ENCODE peak calls at places on chromosomes 3 and 15, in eight cellular contexts. E, J, Z, R, D, N, Y and U are unnamed samples.

GRCh38 chr3:185342458-185343169 is 20.3 kb upstream of the MAP3K13 start:
- DNase-seq in Z (no peak), E (no peak), N (no peak), R (no peak), J (no peak), D (no peak), Y (no peak), U (no peak)

GRCh38 chr15:57069423-57069822 is 151.0 kb downstream of the TCF12 start:
- DNase-seq in Y (no peak), J (no peak), D (no peak), N (no peak), Z (no peak), R (no peak), E (no peak), U (no peak)

GRCh38 chr3:190265795-190266194 is 56.5 kb downstream of the CLDN1 start:
- DNase-seq in J (peak), N (no peak), Z (no peak), E (no peak), R (peak), Y (no peak), D (no peak), U (no peak)

GRCh38 chr15:95459288-95459687 is 871.2 kb upstream of the NR2F2 start:
- DNase-seq in N (no peak), Y (peak), R (no peak), E (no peak), Z (no peak), J (no peak), D (no peak), U (no peak)

GRCh38 chr3:170768334-170768801 is 101.6 kb downstream of the RPL22L1 start:
- DNase-seq in J (peak), R (peak), D (no peak), N (no peak), Z (no peak), Y (peak), E (no peak), U (peak)

GRCh38 chr15:26628879-26629529 is 143.9 kb downstream of the GABRB3 start:
- DNase-seq in E (peak), Y (no peak), R (peak), Z (peak), D (no peak), J (no peak), N (peak), U (peak)

GRCh38 chr15:35557012-35557411 is 11.0 kb upstream of the DPH6 start:
- DNase-seq in R (no peak), J (no peak), D (no peak), Y (no peak), N (no peak), Z (no peak), E (no peak), U (peak)

GRCh38 chr3:73502609-73503560 is 121.9 kb downstream of the PDZRN3 start:
- DNase-seq in N (peak), D (peak), Y (peak), R (peak), Z (peak), J (peak), E (peak), U (peak)

GRCh38 chr3:100603449-100603848 is 6.0 kb upstream of the ADGRG7 start:
- DNase-seq in N (no peak), Z (peak), E (no peak), Y (peak), D (no peak), J (no peak), R (peak), U (peak)

DNA sequence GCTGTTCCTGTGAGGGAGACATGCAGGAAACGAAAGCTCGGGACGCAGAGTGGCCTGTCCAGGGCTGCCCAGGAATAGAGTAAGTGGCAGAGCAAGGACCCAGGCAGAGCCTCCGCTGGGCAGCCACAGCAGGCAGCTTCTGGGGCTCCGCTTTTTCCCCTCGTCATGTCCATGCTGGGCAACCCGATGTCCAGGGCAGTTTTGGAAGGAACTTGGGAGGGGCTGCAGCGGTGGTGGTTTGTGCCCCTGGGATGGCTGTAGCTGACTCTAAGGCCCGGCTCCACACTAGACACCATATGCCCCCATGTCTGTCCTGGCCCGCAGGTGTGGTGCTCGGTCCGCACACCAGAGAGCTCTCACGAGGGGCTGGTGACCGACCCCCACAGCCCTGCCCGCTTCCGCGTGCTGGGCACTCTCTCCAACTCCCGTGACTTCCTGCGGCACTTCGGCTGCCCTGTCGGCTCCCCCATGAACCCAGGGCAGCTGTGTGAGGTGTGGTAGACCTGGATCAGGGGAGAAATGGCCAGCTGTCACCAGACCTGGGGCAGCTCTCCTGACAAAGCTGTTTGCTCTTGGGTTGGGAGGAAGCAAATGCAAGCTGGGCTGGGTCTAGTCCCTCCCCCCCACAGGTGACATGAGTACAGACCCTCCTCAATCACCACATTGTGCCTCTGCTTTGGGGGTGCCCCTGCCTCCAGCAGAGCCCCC is 7.1 kb upstream of the PSMD2 start:
- DNase-seq in R (no peak), D (no peak), J (no peak), Z (no peak), Y (no peak), E (no peak), N (no peak), U (no peak)
- TF ChIP-seq POLR2A in R (no peak), D (no peak), J (no peak), Z (no peak), Y (no peak), E (no peak), N (no peak), U (no peak)

GRCh38 chr3:129399895-129400357 is 28.5 kb downstream of the EFCAB12 start:
- DNase-seq in E (no peak), Z (no peak), J (peak), R (no peak), N (no peak), Y (peak), D (no peak), U (no peak)
- TF ChIP-seq POLR2A in E (no peak), Z (peak), J (peak), R (peak), N (no peak), Y (peak), D (peak), U (peak)

GRCh38 chr15:69593981-69594966 is 141.7 kb downstream of the RPLP1 start:
- DNase-seq in Z (peak), J (peak), E (peak), R (peak), Y (peak), N (peak), D (peak), U (no peak)
- TF ChIP-seq POLR2A in Z (no peak), J (no peak), E (no peak), R (no peak), Y (no peak), N (no peak), D (no peak), U (no peak)

GRCh38 chr3:56917740-56918568 is 116.2 kb upstream of the ARHGEF3 start:
- DNase-seq in E (no peak), Y (peak), D (no peak), J (no peak), Z (no peak), R (no peak), N (no peak), U (no peak)

GRCh38 chr3:56914646-56915045 is 112.9 kb upstream of the ARHGEF3 start:
- DNase-seq in Y (no peak), R (no peak), J (no peak), Z (no peak), D (no peak), E (no peak), N (no peak), U (no peak)

GRCh38 chr3:56916697-56917336 is 115.1 kb upstream of the ARHGEF3 start:
- DNase-seq in Z (no peak), D (no peak), N (no peak), Y (no peak), E (no peak), R (no peak), J (no peak), U (no peak)

GRCh38 chr3:56917337-56917697 is 115.6 kb upstream of the ARHGEF3 start:
- DNase-seq in D (no peak), Y (no peak), N (no peak), J (no peak), E (no peak), Z (no peak), R (no peak), U (no peak)

GRCh38 chr3:56915969-56916586 is 114.3 kb upstream of the ARHGEF3 start:
- DNase-seq in E (peak), J (no peak), N (peak), D (no peak), R (no peak), Z (no peak), Y (peak), U (no peak)
- TF ChIP-seq POLR2A in E (no peak), J (no peak), N (no peak), D (no peak), R (no peak), Z (no peak), Y (no peak), U (no peak)

GRCh38 chr3:31531992-31532586 is 636 bp upstream of the STT3B start:
- DNase-seq in Z (peak), R (peak), N (peak), D (peak), Y (peak), E (peak), J (peak), U (peak)
- TF ChIP-seq POLR2A in Z (peak), R (peak), N (peak), D (peak), Y (peak), E (peak), J (peak), U (peak)

GRCh38 chr3:46693038-46693896 is at the start of gene ALS2CL:
- DNase-seq in R (no peak), J (no peak), D (peak), E (peak), Z (peak), N (peak), Y (peak), U (peak)
- TF ChIP-seq POLR2A in R (no peak), J (no peak), D (peak), E (no peak), Z (peak), N (peak), Y (no peak), U (no peak)

GRCh38 chr3:46381662-46382061 is 10.9 kb downstream of the CCR5 start:
- DNase-seq in R (no peak), Z (no peak), N (no peak), Y (no peak), D (no peak), J (no peak), E (no peak), U (no peak)
- TF ChIP-seq POLR2A in R (no peak), Z (no peak), N (no peak), Y (no peak), D (no peak), J (no peak), E (no peak), U (no peak)

GRCh38 chr15:74599156-74599555 is 16.5 kb upstream of the CLK3 start:
- DNase-seq in Y (no peak), N (peak), J (no peak), R (no peak), Z (no peak), E (no peak), D (no peak), U (no peak)

GRCh38 chr15:74595271-74595670 is 20.4 kb upstream of the CLK3 start:
- DNase-seq in J (no peak), Z (no peak), E (no peak), Y (no peak), D (no peak), R (no peak), N (no peak), U (no peak)

GRCh38 chr15:74594455-74594854 is 21.2 kb upstream of the CLK3 start:
- DNase-seq in Y (no peak), N (no peak), E (no peak), D (no peak), Z (no peak), J (no peak), R (no peak), U (no peak)

GRCh38 chr15:74603026-74603788 is 12.4 kb upstream of the CLK3 start:
- DNase-seq in D (no peak), R (no peak), N (peak), J (no peak), Z (no peak), E (no peak), Y (no peak), U (no peak)

GRCh38 chr15:74598126-74598842 is 17.4 kb upstream of the CLK3 start:
- DNase-seq in N (peak), R (peak), J (peak), E (peak), Z (peak), Y (peak), D (no peak), U (peak)
- TF ChIP-seq POLR2A in N (peak), R (no peak), J (no peak), E (no peak), Z (peak), Y (peak), D (no peak), U (peak)

GRCh38 chr3:46978985-46979944 is at the start of gene NBEAL2:
- DNase-seq in E (peak), N (peak), J (peak), Y (peak), R (peak), D (peak), Z (peak), U (peak)
- TF ChIP-seq POLR2A in E (peak), N (no peak), J (no peak), Y (peak), R (no peak), D (peak), Z (peak), U (peak)

DNA sequence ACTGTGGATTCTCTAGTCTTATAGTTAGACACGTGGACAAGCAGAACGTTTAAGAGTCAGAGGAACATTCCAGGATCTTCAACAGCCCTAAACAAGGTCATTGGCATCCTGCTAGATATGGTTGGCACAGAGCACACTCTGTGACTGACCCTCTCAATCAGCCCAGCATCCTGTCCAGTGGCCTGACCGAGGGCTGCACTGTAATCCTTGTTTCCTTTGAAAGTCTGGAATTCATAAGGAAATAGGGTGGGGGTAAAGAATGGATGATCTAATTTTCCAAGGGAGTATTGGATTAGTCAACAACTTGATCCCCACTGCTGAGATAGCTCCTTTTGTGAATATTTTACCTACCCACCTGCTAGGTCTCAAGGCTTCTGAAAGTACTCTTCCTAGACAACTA is 94.5 kb upstream of the DLG1 start:
- DNase-seq in R (peak), N (no peak), Z (no peak), D (no peak), E (no peak), Y (no peak), J (no peak), U (no peak)
- TF ChIP-seq POLR2A in R (no peak), N (no peak), Z (no peak), D (no peak), E (no peak), Y (no peak), J (no peak), U (no peak)